ENCODE peak calls at places on chromosomes 7 and 10, in four cellular contexts. B is A549, C is colonic mucosa, S is prostate gland. T is an unnamed sample.

GRCh38 chr7:87129836-87130235 is 22.4 kb upstream of the DMTF1 start:
- DNase-seq in B (no peak), C (no peak), S (no peak), T (no peak)

GRCh38 chr10:1402016-1402820 is 335.1 kb downstream of the ADARB2 start:
- DNase-seq in B (no peak), C (peak; percentile 9), S (no peak), T (peak; percentile 68)

GRCh38 chr10:128693493-128694132 is 567.4 kb upstream of the MKI67 start:
- DNase-seq in B (no peak), C (no peak), S (no peak), T (peak; percentile 82)

GRCh38 chr7:25967278-25968204 is 184.5 kb upstream of the NFE2L3 start:
- DNase-seq in B (no peak), C (no peak), S (no peak), T (no peak)

GRCh38 chr10:60312818-60313588 is 76.7 kb downstream of the ANK3 start:
- DNase-seq in B (no peak), C (no peak), S (no peak), T (no peak)

GRCh38 chr10:103548581-103549348 is 55.3 kb downstream of the NEURL1 start:
- DNase-seq in B (no peak), C (peak; percentile 76), S (no peak), T (no peak)

GRCh38 chr7:106486331-106486730 is 174.6 kb downstream of the CCDC71L start:
- DNase-seq in B (no peak), C (no peak), S (no peak), T (no peak)

GRCh38 chr7:150756858-150757257 is 19.6 kb downstream of the GIMAP5 start:
- DNase-seq in B (no peak), C (no peak), S (no peak), T (no peak)

GRCh38 chr7:45186261-45186813 is 28.7 kb downstream of the RAMP3 start:
- DNase-seq in B (no peak), C (no peak), S (no peak), T (no peak)

GRCh38 chr10:113519616-113520015 is 33.2 kb upstream of the HABP2 start:
- DNase-seq in B (no peak), C (no peak), S (no peak), T (no peak)

GRCh38 chr7:73978681-73979563 is 49.1 kb upstream of the ELN start:
- DNase-seq in B (peak; percentile 90), C (peak; percentile 95), S (no peak), T (peak; percentile 88)

GRCh38 chr7:41010418-41010817 is 692.5 kb downstream of the INHBA start:
- DNase-seq in B (no peak), C (no peak), S (no peak), T (no peak)

GRCh38 chr10:47340613-47341170 is 7.5 kb upstream of the RBP3 start:
- DNase-seq in B (peak; percentile 87), C (peak; percentile 80), S (no peak), T (no peak)

GRCh38 chr10:133094866-133095265 is 7.1 kb downstream of the ADGRA1 start:
- DNase-seq in B (no peak), C (no peak), S (no peak), T (no peak)
- H3K27ac ChIP-seq in B (no peak overlapping the region), C (no peak overlapping the region), S (no peak overlapping the region), T (no peak overlapping the region)

DNA sequence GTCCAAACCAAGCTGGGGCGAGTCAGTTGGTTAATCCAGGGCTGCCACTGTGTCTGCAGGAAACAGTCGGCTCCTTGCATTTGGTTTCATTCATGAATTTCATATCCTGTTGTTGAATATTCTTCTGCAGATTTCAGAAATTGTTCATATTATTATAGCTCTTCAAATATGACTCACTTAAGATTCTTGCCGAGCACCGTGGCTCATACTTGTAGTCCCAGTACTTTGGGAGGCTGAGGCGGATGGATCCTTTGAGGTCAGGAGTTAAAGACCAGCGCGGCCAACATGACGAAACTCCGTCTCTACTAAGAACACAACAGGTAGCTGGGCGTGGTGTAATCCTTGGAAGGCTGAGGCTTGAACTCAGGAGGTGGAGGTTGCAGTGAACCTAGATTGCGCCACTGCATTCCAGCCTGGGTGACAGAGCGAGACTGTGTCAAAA is 24.0 kb downstream of the PFKP start:
- DNase-seq in B (no peak), C (no peak), S (no peak), T (no peak)
- H3K27ac ChIP-seq in B (peak overlapping the region; percentile 92), C (no peak overlapping the region), S (no peak overlapping the region), T (peak overlapping the region; percentile 73)

DNA sequence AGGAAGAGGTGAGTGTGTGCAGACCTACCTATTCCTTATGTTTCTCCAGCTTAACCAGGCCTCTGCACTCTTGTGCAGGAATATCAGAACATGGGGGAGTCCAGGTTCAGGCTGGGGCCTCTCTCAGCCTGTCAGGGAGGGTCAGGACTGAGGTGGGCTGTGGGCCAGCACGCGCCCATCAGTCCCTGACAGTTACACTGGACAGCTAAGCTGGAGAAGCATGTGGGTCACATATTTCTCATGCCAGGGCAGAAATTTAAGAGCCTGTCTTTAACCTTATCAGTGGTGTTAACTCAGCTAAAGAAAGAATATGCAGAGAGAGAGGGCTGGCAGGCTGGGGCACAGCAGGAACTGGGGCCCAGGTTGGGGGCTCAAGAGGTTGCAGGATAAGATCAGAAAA is 8.7 kb upstream of the POLD2 start:
- DNase-seq in B (no peak), C (no peak), S (no peak), T (no peak)
- H3K27ac ChIP-seq in B (no peak overlapping the region), C (no peak overlapping the region), S (no peak overlapping the region), T (no peak overlapping the region)

GRCh38 chr7:6639032-6639431 is 1.9 kb downstream of the ZNF316 start:
- DNase-seq in B (no peak), C (no peak), S (no peak), T (no peak)
- H3K27ac ChIP-seq in B (no peak overlapping the region), C (no peak overlapping the region), S (no peak overlapping the region), T (no peak overlapping the region)

T was measured in esophagus muscularis mucosa.